ENCODE peak calls at places on chromosomes 7 and 10, in five cellular contexts. B, O, R, Q and Y are unnamed samples.
A peak's percentile ranks its signal among the peaks of the same experiment; 100 is the strongest.

GRCh38 chr10:94251098-94251497 is 111.6 kb downstream of the NOC3L start:
- DNase-seq in B (no peak), O (no peak), R (no peak), Q (no peak), Y (no peak)

GRCh38 chr10:130844264-130844761 is 467.2 kb downstream of the TCERG1L start:
- DNase-seq in B (no peak), O (no peak), R (no peak), Q (no peak), Y (no peak)

GRCh38 chr7:158190756-158191155 is 396.9 kb downstream of the PTPRN2 start:
- DNase-seq in B (no peak), O (no peak), R (no peak), Q (no peak), Y (no peak)

GRCh38 chr10:132585732-132586722 is 48.4 kb downstream of the INPP5A start:
- DNase-seq in B (no peak), O (no peak), R (peak; percentile 53), Q (no peak), Y (no peak)

GRCh38 chr7:18610331-18610948 is 114.9 kb downstream of the HDAC9 start:
- DNase-seq in B (no peak), O (no peak), R (no peak), Q (no peak), Y (no peak)

GRCh38 chr7:100353685-100354330 is 4.1 kb upstream of the PILRB start:
- DNase-seq in B (no peak), O (no peak), R (no peak), Q (no peak), Y (peak; percentile 21)

GRCh38 chr7:1593091-1593866 is 23.4 kb upstream of the PSMG3 start:
- DNase-seq in B (no peak), O (no peak), R (no peak), Q (no peak), Y (no peak)

GRCh38 chr10:69864321-69864720 is 62.6 kb downstream of the COL13A1 start:
- DNase-seq in B (no peak), O (no peak), R (no peak), Q (no peak), Y (no peak)

DNA sequence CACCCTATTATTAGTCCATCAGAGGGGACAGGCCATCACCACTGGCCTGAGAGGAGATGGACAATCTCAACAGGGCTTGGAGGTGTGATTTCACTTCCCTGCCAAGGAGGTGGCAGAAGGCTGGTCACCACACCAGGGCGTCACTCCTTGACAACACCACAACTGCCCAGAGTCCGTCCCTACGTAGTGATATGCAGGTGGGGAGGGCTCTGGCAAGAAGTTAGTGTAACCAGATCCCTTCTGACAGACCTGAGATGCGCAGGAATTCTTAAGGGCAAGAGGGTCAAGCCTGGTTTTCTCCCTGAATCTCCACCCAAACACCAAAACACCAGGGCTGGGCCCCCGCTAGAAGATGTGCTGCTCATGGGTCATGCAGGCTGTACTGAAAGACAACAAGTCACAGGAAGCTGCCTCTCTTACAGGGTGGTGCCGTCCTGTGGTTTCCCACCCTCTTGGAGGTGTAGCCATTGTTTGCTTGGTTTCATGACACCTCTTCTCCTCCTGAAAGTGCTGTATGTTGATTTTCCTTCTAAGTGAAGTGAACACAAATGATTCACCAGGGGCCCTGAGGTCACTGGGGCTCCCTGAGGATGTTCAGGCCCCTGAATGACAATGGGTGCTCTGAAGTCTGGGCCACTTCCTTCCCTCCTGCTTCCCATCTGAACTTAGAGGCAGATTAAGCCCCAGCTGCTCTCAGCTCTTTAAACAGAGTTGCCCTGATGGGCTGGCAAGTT is 27.1 kb downstream of the ATXN7L1 start:
- DNase-seq in B (no peak), O (no peak), R (no peak), Q (no peak), Y (peak; percentile 49)
- H3K4me1 ChIP-seq in B (peaks cover 3% of the 10 kb centered on the region), O (no peaks in the 10 kb centered on the region), R (peaks cover 27% of the 10 kb centered on the region), Q (peaks cover 6% of the 10 kb centered on the region), Y (peaks cover 56% of the 10 kb centered on the region)

GRCh38 chr7:47528471-47528870 is 53.4 kb downstream of the TNS3 start:
- DNase-seq in B (no peak), O (no peak), R (no peak), Q (no peak), Y (no peak)
- H3K4me3 ChIP-seq in B (no peak overlapping the region), O (no peak overlapping the region), R (no peak overlapping the region), Q (no peak overlapping the region), Y (no peak overlapping the region)

GRCh38 chr7:116728413-116728812 is 56.4 kb downstream of the MET start:
- DNase-seq in B (no peak), O (no peak), R (no peak), Q (no peak), Y (no peak)

GRCh38 chr7:116731737-116732335 is 59.8 kb downstream of the MET start:
- DNase-seq in B (no peak), O (no peak), R (no peak), Q (no peak), Y (no peak)

GRCh38 chr7:116731019-116731388 is 59.0 kb downstream of the MET start:
- DNase-seq in B (no peak), O (no peak), R (no peak), Q (no peak), Y (no peak)

GRCh38 chr7:116732788-116733709 is 61.1 kb downstream of the MET start:
- DNase-seq in B (no peak), O (no peak), R (no peak), Q (no peak), Y (no peak)

DNA sequence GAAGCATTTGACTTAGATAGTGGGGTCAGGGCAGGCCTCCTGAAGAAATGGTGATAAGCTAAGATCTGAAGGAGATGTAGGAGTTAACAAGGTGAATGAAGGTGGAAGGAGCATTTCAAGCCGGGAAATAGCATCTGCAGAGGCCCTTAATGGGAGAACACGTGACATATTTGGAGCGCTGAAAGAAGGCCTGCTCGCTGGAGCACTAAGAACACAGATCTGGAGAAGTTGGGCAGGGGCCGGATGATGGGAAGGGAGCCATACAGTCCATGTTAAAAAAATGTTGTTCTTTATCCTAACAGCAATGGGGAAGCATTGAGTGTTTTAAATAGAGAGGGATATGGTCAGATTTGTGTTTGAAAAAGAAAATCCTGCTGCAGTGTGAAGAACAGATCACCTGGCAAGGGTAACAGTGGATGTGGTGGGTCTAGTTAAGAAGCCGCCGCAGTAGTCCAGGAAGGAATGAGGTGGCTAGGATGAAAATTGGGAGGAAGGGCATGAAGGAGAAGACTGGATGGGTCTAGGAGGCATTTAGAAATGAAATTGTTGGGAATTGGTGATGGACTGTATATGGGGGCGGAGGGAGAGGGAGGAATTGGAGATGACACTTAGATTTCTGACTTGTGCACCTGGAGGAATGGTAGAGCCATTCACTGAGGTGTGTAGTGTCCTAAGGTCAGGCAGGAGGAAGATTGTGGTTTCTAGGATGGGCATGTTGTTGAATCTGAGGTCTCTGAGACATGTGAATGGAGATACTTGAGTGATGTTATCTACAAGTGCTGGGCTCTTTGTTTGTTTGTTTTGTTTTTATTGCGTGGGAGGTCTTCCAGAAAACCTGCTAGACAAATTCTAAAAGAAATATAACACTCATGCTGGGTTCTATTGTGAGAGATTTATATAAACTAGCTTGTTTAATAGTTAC is 58.4 kb downstream of the MET start:
- DNase-seq in B (no peak), O (no peak), R (no peak), Q (no peak), Y (no peak)
- H3K4me1 ChIP-seq in B (no peaks in the 10 kb centered on the region), O (peaks cover 52% of the 10 kb centered on the region), R (peaks cover 18% of the 10 kb centered on the region), Q (no peaks in the 10 kb centered on the region), Y (no peaks in the 10 kb centered on the region)

GRCh38 chr10:28684157-28684985 is 7.0 kb downstream of the BAMBI start:
- DNase-seq in B (no peak), O (no peak), R (no peak), Q (no peak), Y (no peak)

GRCh38 chr10:28681345-28681763 is 4.0 kb downstream of the BAMBI start:
- DNase-seq in B (no peak), O (no peak), R (no peak), Q (no peak), Y (no peak)

GRCh38 chr10:28684986-28685580 is 7.8 kb downstream of the BAMBI start:
- DNase-seq in B (no peak), O (no peak), R (no peak), Q (no peak), Y (no peak)

GRCh38 chr10:28679941-28680752 is 2.8 kb downstream of the BAMBI start:
- DNase-seq in B (no peak), O (no peak), R (no peak), Q (no peak), Y (no peak)

GRCh38 chr10:28681928-28682750 is 4.8 kb downstream of the BAMBI start:
- DNase-seq in B (no peak), O (no peak), R (no peak), Q (no peak), Y (no peak)
- H3K4me3 ChIP-seq in B (no peak overlapping the region), O (no peak overlapping the region), R (peak overlapping the region; percentile 3), Q (peak overlapping the region; percentile 81), Y (no peak overlapping the region)

GRCh38 chr7:96219382-96220130 is 102.3 kb downstream of the SLC25A13 start:
- DNase-seq in B (no peak), O (no peak), R (no peak), Q (no peak), Y (no peak)

GRCh38 chr7:96216373-96216772 is 105.5 kb downstream of the SLC25A13 start:
- DNase-seq in B (no peak), O (no peak), R (no peak), Q (no peak), Y (no peak)

GRCh38 chr7:96218844-96219243 is 103.1 kb downstream of the SLC25A13 start:
- DNase-seq in B (no peak), O (no peak), R (no peak), Q (no peak), Y (no peak)

GRCh38 chr7:96212474-96212873 is 109.4 kb downstream of the SLC25A13 start:
- DNase-seq in B (no peak), O (no peak), R (no peak), Q (no peak), Y (no peak)

DNA sequence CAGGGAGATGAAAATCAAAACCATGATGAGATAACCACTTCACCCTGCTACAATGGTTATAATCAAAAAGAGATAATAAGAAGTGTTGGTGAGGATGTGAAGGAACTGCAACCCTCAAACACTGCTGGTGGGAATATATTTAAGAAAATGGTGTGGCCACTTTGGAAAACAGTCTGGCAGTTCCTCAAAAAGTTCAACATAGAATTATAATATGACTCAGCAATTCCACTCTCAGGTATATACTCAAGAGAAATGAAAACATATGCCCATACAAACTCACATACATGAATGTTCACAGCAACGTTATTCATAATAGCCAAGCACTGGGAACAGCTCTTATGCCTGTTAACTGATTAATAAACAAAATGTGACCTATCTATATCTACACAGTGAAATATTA is 104.8 kb downstream of the SLC25A13 start:
- DNase-seq in B (no peak), O (no peak), R (no peak), Q (no peak), Y (no peak)
- H3K4me1 ChIP-seq in B (peaks cover 7% of the 10 kb centered on the region), O (peaks cover 17% of the 10 kb centered on the region), R (peaks cover 13% of the 10 kb centered on the region), Q (no peaks in the 10 kb centered on the region), Y (no peaks in the 10 kb centered on the region)

DNA sequence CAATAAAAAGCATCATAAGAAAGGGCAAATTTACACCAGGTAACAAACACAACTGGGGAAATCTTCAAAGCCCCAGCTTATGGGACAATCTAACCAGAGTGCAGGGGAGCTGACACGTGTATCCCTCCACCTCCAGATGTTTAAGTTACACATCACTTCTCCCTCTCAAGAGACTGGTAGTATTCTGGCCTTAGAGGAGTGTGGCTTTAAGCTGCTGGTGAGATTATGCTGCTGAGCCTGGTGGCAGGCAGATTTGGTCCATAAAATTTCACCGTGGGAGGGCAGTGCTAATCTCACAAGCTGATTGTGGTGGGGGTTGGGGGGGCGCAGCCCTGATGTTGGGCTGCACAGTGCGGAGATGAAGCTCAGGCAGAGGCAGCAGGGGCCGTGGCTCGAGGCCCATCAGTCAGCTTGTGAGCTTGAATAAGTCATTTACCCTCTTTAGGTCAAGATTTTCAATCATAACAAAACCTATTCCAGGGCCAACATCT is 431.0 kb upstream of the GALNT17 start:
- DNase-seq in B (no peak), O (no peak), R (no peak), Q (no peak), Y (no peak)
- H3K4me3 ChIP-seq in B (no peak overlapping the region), O (no peak overlapping the region), R (no peak overlapping the region), Q (no peak overlapping the region), Y (no peak overlapping the region)